ENCODE peak calls at places on chromosomes 16 and 17, in four cellular contexts. L is breast epithelium, C is K562, E is spleen. I is an unnamed sample.

GRCh38 chr16:81431554-81432353 is 12.9 kb upstream of the CMIP start:
- DNase-seq in E (no peak), L (no peak), C (peak; percentile 38), I (no peak)

GRCh38 chr16:80836846-80837245 is 32.4 kb upstream of the CDYL2 start:
- DNase-seq in L (no peak), E (no peak), C (no peak), I (no peak)

GRCh38 chr17:62064029-62064790 is 868 bp downstream of the MED13 start:
- DNase-seq in L (no peak), E (no peak), C (peak; percentile 34), I (peak; percentile 21)

GRCh38 chr16:65212240-65212639 is 90.4 kb upstream of the CDH11 start:
- DNase-seq in C (no peak), E (no peak), L (no peak), I (no peak)

GRCh38 chr16:75593825-75594820 is 27.9 kb downstream of the GABARAPL2 start:
- DNase-seq in C (peak; percentile 73), L (no peak), E (no peak), I (no peak)

GRCh38 chr17:33038740-33039139 is 47.1 kb downstream of the SPACA3 start:
- DNase-seq in C (peak; percentile 69), L (no peak), E (no peak), I (no peak)

GRCh38 chr16:60553316-60553801 is 1482.9 kb downstream of the CDH8 start:
- DNase-seq in C (no peak), L (no peak), E (no peak), I (no peak)

GRCh38 chr16:30764086-30764485 is 2.0 kb downstream of the RNF40 start:
- DNase-seq in L (no peak), C (no peak), E (peak; percentile 71), I (no peak)

GRCh38 chr17:7293131-7293557 is 1.3 kb downstream of the YBX2 start:
- DNase-seq in L (no peak), C (peak; percentile 40), E (no peak), I (no peak)

GRCh38 chr16:67441289-67441753 is 10.4 kb downstream of the HSD11B2 start:
- DNase-seq in C (no peak), E (no peak), L (peak; percentile 96), I (peak; percentile 92)

GRCh38 chr17:76151896-76152454 is 10.9 kb upstream of the FOXJ1 start:
- DNase-seq in E (peak; percentile 60), C (no peak), L (no peak), I (no peak)

GRCh38 chr16:67910162-67910561 is 17.1 kb downstream of the PSKH1 start:
- DNase-seq in C (no peak), L (no peak), E (no peak), I (no peak)

GRCh38 chr16:1612320-1613111 is at the start of gene CRAMP1:
- DNase-seq in E (no peak), L (no peak), C (peak; percentile 57), I (no peak)

DNA sequence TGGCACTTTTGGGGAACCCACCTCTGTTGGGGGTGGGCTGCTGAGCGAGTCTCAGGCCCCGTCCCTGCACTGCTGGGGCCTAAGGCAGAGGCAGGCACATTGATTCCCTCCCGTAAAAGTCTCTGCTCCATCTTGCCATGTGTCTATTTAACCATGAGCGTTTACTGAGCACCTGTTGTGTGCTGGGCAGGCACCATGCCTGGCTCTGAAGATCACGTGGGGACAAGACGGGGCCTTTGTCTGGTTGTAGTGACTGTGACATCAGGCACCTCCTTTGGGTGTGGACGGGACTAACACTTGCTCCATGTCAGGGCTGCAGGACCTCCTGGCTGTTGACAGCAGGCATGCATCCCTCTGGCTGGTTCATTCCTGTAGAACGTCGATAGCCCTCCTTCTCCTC is 204.7 kb upstream of the CIBAR2 start:
- DNase-seq in L (no peak), C (peak; percentile 63), E (no peak), I (no peak)
- H3K4me1 ChIP-seq in L (peaks cover 18% of the 10 kb centered on the region), C (peaks cover 35% of the 10 kb centered on the region), E (peaks cover 25% of the 10 kb centered on the region), I (peaks cover 10% of the 10 kb centered on the region)

GRCh38 chr16:28838558-28838918 is 7.6 kb downstream of the TUFM start:
- DNase-seq in E (no peak), L (no peak), C (no peak), I (no peak)
- TF ChIP-seq POLR2AphosphoS5 in E (no peak), L (no peak), C (peak; percentile 8), I (no peak)

GRCh38 chr16:56801762-56802161 is 63.2 kb upstream of the SLC12A3 start:
- DNase-seq in E (no peak), C (no peak), L (no peak), I (no peak)

GRCh38 chr16:56812884-56813283 is 52.1 kb upstream of the SLC12A3 start:
- DNase-seq in E (no peak), C (no peak), L (no peak), I (no peak)

GRCh38 chr16:56807011-56807675 is 57.9 kb upstream of the SLC12A3 start:
- DNase-seq in L (no peak), E (no peak), C (no peak), I (peak; percentile 53)
- TF ChIP-seq POLR2A in L (no peak), E (no peak), C (no peak), I (no peak)

DNA sequence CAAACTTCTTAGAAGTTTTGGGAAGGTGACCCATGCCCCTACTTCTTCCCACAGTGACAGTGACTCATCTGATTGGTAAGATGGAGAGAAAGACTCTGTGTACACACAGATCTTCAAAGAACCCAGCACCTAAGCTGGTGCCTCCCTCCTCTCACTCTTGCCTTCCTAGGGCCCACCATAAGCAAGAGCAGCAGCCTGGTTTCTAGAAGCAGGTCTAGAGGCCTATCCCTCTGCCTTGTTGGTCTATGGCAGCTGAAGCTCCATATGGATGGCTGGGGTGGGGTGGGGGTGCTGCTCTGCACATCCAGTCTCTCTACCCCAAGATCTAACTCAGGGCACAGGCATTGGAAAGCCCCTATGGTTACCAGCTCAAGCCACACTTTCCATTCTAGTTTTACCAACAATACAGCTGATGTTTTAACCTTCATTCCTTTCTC is 47.5 kb downstream of the STAT3 start:
- DNase-seq in L (no peak), E (no peak), C (no peak), I (no peak)
- H3K4me1 ChIP-seq in L (no peaks in the 10 kb centered on the region), E (peaks cover 20% of the 10 kb centered on the region), C (no peaks in the 10 kb centered on the region), I (no peaks in the 10 kb centered on the region)

GRCh38 chr17:77466140-77466539 is 325.4 kb downstream of the SEC14L1 start:
- DNase-seq in C (no peak), E (peak; percentile 87), L (no peak), I (no peak)
- TF ChIP-seq POLR2AphosphoS5 in C (no peak), E (no peak), L (no peak), I (no peak)

DNA sequence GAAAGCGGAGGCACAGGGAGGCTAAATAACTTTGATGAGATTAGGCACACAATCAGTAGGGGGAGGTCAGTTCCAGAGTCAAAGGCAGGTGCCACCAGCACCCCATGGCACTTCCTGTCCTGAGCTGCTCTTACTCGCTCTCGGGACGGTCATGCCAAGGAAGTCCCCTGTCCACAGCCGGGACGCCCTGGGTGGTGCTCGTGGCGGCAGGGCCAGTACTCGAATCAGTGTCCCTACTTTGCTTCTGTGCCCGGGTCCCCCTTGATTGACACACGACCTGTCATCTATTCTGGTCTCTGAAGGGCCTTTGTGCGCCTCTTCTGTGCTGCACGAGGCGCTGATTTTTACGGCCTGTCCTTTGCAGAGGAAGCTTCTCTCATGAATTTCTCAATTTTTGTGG is 31.4 kb downstream of the IRF8 start:
- DNase-seq in E (no peak), L (no peak), C (no peak), I (no peak)
- TF ChIP-seq POLR2A in E (no peak), L (no peak), C (no peak), I (no peak)

GRCh38 chr17:42315402-42316156 is 27.3 kb downstream of the STAT5A start:
- DNase-seq in L (no peak), E (peak; percentile 83), C (peak; percentile 96), I (no peak)
- H3K4me1 ChIP-seq in L (peaks cover 13% of the 10 kb centered on the region), E (peaks cover 73% of the 10 kb centered on the region), C (peaks cover 88% of the 10 kb centered on the region), I (peaks cover 7% of the 10 kb centered on the region)

GRCh38 chr16:24973771-24974461 is 41.3 kb downstream of the ARHGAP17 start:
- DNase-seq in L (no peak), C (no peak), E (no peak), I (no peak)

GRCh38 chr16:24974859-24975258 is 40.3 kb downstream of the ARHGAP17 start:
- DNase-seq in E (no peak), C (no peak), L (no peak), I (no peak)

GRCh38 chr16:24976971-24977672 is 38.0 kb downstream of the ARHGAP17 start:
- DNase-seq in E (no peak), L (no peak), C (no peak), I (no peak)

GRCh38 chr16:24976061-24976779 is 38.9 kb downstream of the ARHGAP17 start:
- DNase-seq in L (no peak), E (no peak), C (no peak), I (no peak)

GRCh38 chr16:24975428-24975889 is 39.7 kb downstream of the ARHGAP17 start:
- DNase-seq in L (no peak), E (no peak), C (no peak), I (no peak)
- TF ChIP-seq POLR2AphosphoS5 in L (no peak), E (no peak), C (no peak), I (no peak)

GRCh38 chr17:82127315-82127595 is 29.2 kb upstream of the FASN start:
- DNase-seq in C (no peak), L (no peak), E (no peak), I (no peak)

GRCh38 chr17:82127704-82128103 is 29.7 kb upstream of the FASN start:
- DNase-seq in L (no peak), E (no peak), C (no peak), I (no peak)

GRCh38 chr17:82128287-82128686 is 30.3 kb upstream of the FASN start:
- DNase-seq in L (no peak), E (no peak), C (no peak), I (no peak)

GRCh38 chr17:82129095-82129494 is 31.1 kb upstream of the FASN start:
- DNase-seq in E (no peak), L (no peak), C (peak; percentile 36), I (no peak)

DNA sequence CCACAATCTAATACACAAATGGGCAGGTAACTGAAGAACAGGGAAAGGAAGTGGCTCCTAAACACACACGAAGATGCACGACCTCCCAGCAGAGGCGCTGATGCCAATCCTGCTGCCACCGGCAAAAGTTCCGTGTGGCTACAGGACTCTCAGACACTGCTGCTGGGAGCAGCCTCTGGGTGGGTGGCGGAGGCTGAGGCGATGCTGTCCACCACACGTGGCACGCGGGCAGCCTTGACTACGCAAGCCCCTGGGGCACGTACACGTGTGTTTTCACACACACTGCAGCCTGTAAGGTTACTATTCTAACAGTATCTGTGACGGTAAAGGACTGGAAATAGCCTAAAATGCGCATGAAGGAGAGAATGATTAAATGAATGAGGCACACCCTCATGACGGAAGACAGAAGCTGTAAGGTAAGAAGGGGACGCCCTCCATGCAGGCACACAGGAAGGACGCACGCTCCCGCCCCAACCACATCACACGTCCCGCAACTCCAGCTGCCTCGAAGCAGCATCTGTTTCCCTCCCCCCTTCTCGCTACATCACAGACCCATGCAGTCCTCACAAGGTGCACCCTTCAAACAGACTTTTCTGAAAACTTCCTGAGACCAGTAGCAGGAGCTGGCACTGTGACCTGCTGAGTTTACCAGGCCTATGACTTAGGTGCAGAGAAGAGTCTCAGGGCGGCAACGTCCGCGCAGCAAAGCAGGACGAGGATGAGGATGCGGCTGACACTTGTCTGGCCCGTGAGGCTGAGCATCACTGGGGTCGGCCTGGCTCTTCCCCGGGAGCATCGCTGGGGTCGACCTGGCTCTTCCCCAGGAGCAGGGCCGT is 28.7 kb upstream of the FASN start:
- DNase-seq in L (no peak), C (no peak), E (no peak), I (no peak)
- TF ChIP-seq POLR2A in L (no peak), C (no peak), E (no peak), I (no peak)